ENCODE peak calls at places on chromosome 12, in nine cellular contexts. One of them, this sample, is unnamed.

GRCh38 chr12:107014050-107014449 is 27.1 kb upstream of the MTERF2 start:
- DNase-seq in H7: peak; percentile 15
- DNase-seq in HCEC 1CT: no peak
- DNase-seq in hypothalamus: no peak
- DNase-seq in iPS-NIHi11: peak; percentile 42
- DNase-seq in hippocampal formation: no peak
- DNase-seq in PC-3: peak; percentile 92
- DNase-seq in central memory CD4-positive, alpha-beta T cell: peak; percentile 39
- DNase-seq in smooth muscle cell of the brain vasculature: no peak
- DNase-seq in this sample: peak; percentile 30

GRCh38 chr12:88562846-88563582 is 17.3 kb downstream of the KITLG start:
- DNase-seq in H7: no peak
- DNase-seq in HCEC 1CT: peak; percentile 68
- DNase-seq in hypothalamus: no peak
- DNase-seq in iPS-NIHi11: no peak
- DNase-seq in hippocampal formation: no peak
- DNase-seq in PC-3: peak; percentile 65
- DNase-seq in central memory CD4-positive, alpha-beta T cell: no peak
- DNase-seq in smooth muscle cell of the brain vasculature: no peak
- DNase-seq in this sample: no peak

GRCh38 chr12:50297027-50297426 is 13.7 kb upstream of the LIMA1 start:
- DNase-seq in H7: no peak
- DNase-seq in HCEC 1CT: no peak
- DNase-seq in hypothalamus: no peak
- DNase-seq in iPS-NIHi11: no peak
- DNase-seq in hippocampal formation: no peak
- DNase-seq in PC-3: no peak
- DNase-seq in central memory CD4-positive, alpha-beta T cell: no peak
- DNase-seq in smooth muscle cell of the brain vasculature: no peak
- DNase-seq in this sample: no peak

GRCh38 chr12:106248849-106249371 is 1.1 kb upstream of the CKAP4 start:
- DNase-seq in H7: no peak
- DNase-seq in HCEC 1CT: peak; percentile 28
- DNase-seq in hypothalamus: no peak
- DNase-seq in iPS-NIHi11: no peak
- DNase-seq in hippocampal formation: peak; percentile 41
- DNase-seq in PC-3: peak; percentile 42
- DNase-seq in central memory CD4-positive, alpha-beta T cell: peak; percentile 51
- DNase-seq in smooth muscle cell of the brain vasculature: no peak
- DNase-seq in this sample: no peak

GRCh38 chr12:82425241-82425640 is 66.9 kb downstream of the METTL25 start:
- DNase-seq in H7: no peak
- DNase-seq in HCEC 1CT: peak; percentile 53
- DNase-seq in hypothalamus: no peak
- DNase-seq in iPS-NIHi11: no peak
- DNase-seq in hippocampal formation: no peak
- DNase-seq in PC-3: peak; percentile 12
- DNase-seq in central memory CD4-positive, alpha-beta T cell: no peak
- DNase-seq in smooth muscle cell of the brain vasculature: peak; percentile 2
- DNase-seq in this sample: no peak

GRCh38 chr12:19712041-19712440 is 272.7 kb downstream of the AEBP2 start:
- DNase-seq in H7: no peak
- DNase-seq in HCEC 1CT: peak; percentile 84
- DNase-seq in hypothalamus: no peak
- DNase-seq in iPS-NIHi11: no peak
- DNase-seq in hippocampal formation: no peak
- DNase-seq in PC-3: peak; percentile 66
- DNase-seq in central memory CD4-positive, alpha-beta T cell: no peak
- DNase-seq in smooth muscle cell of the brain vasculature: peak; percentile 50
- DNase-seq in this sample: no peak

GRCh38 chr12:9134981-9135628 is 19.4 kb upstream of the A2M start:
- DNase-seq in H7: peak; percentile 32
- DNase-seq in HCEC 1CT: peak; percentile 1
- DNase-seq in hypothalamus: no peak
- DNase-seq in iPS-NIHi11: no peak
- DNase-seq in hippocampal formation: no peak
- DNase-seq in PC-3: peak; percentile 14
- DNase-seq in central memory CD4-positive, alpha-beta T cell: no peak
- DNase-seq in smooth muscle cell of the brain vasculature: no peak
- DNase-seq in this sample: peak; percentile 37

GRCh38 chr12:106091421-106091820 is 47.3 kb downstream of the NUAK1 start:
- DNase-seq in H7: no peak
- DNase-seq in HCEC 1CT: no peak
- DNase-seq in hypothalamus: no peak
- DNase-seq in iPS-NIHi11: no peak
- DNase-seq in hippocampal formation: no peak
- DNase-seq in PC-3: peak; percentile 35
- DNase-seq in central memory CD4-positive, alpha-beta T cell: no peak
- DNase-seq in smooth muscle cell of the brain vasculature: no peak
- DNase-seq in this sample: no peak

GRCh38 chr12:53004178-53004577 is 2.1 kb upstream of the EIF4B start:
- DNase-seq in H7: peak; percentile 50
- DNase-seq in HCEC 1CT: peak; percentile 55
- DNase-seq in hypothalamus: no peak
- DNase-seq in iPS-NIHi11: no peak
- DNase-seq in hippocampal formation: no peak
- DNase-seq in PC-3: peak; percentile 66
- DNase-seq in central memory CD4-positive, alpha-beta T cell: no peak
- DNase-seq in smooth muscle cell of the brain vasculature: no peak
- DNase-seq in this sample: no peak

GRCh38 chr12:131674373-131674772 is 36.5 kb upstream of the SFSWAP start:
- DNase-seq in H7: no peak
- DNase-seq in HCEC 1CT: no peak
- DNase-seq in hypothalamus: no peak
- DNase-seq in iPS-NIHi11: no peak
- DNase-seq in hippocampal formation: no peak
- DNase-seq in PC-3: no peak
- DNase-seq in central memory CD4-positive, alpha-beta T cell: no peak
- DNase-seq in smooth muscle cell of the brain vasculature: no peak
- DNase-seq in this sample: no peak

GRCh38 chr12:117664169-117664568 is 302.7 kb upstream of the NOS1 start:
- DNase-seq in H7: no peak
- DNase-seq in HCEC 1CT: no peak
- DNase-seq in hypothalamus: no peak
- DNase-seq in iPS-NIHi11: no peak
- DNase-seq in hippocampal formation: no peak
- DNase-seq in PC-3: no peak
- DNase-seq in central memory CD4-positive, alpha-beta T cell: no peak
- DNase-seq in smooth muscle cell of the brain vasculature: no peak
- DNase-seq in this sample: no peak

GRCh38 chr12:110739488-110739887 is 3.2 kb downstream of the PPP1CC start:
- DNase-seq in H7: no peak
- DNase-seq in HCEC 1CT: no peak
- DNase-seq in hypothalamus: no peak
- DNase-seq in iPS-NIHi11: no peak
- DNase-seq in hippocampal formation: no peak
- DNase-seq in PC-3: no peak
- DNase-seq in central memory CD4-positive, alpha-beta T cell: no peak
- DNase-seq in smooth muscle cell of the brain vasculature: no peak
- DNase-seq in this sample: no peak

GRCh38 chr12:56677680-56678079 is 10.4 kb downstream of the PTGES3 start:
- DNase-seq in H7: no peak
- DNase-seq in HCEC 1CT: no peak
- DNase-seq in hypothalamus: no peak
- DNase-seq in iPS-NIHi11: no peak
- DNase-seq in hippocampal formation: no peak
- DNase-seq in PC-3: no peak
- DNase-seq in central memory CD4-positive, alpha-beta T cell: no peak
- DNase-seq in smooth muscle cell of the brain vasculature: no peak
- DNase-seq in this sample: no peak

GRCh38 chr12:22110176-22110575 is 64.2 kb downstream of the CMAS start:
- DNase-seq in H7: no peak
- DNase-seq in HCEC 1CT: no peak
- DNase-seq in hypothalamus: no peak
- DNase-seq in iPS-NIHi11: no peak
- DNase-seq in hippocampal formation: no peak
- DNase-seq in PC-3: no peak
- DNase-seq in central memory CD4-positive, alpha-beta T cell: peak; percentile 7
- DNase-seq in smooth muscle cell of the brain vasculature: no peak
- DNase-seq in this sample: no peak

GRCh38 chr12:4829793-4830162 is 79.9 kb upstream of the KCNA1 start:
- DNase-seq in H7: no peak
- DNase-seq in HCEC 1CT: no peak
- DNase-seq in hypothalamus: no peak
- DNase-seq in iPS-NIHi11: no peak
- DNase-seq in hippocampal formation: no peak
- DNase-seq in PC-3: no peak
- DNase-seq in central memory CD4-positive, alpha-beta T cell: no peak
- DNase-seq in smooth muscle cell of the brain vasculature: no peak
- DNase-seq in this sample: no peak

GRCh38 chr12:1234073-1234472 is 243.1 kb downstream of the ERC1 start:
- DNase-seq in H7: no peak
- DNase-seq in HCEC 1CT: no peak
- DNase-seq in hypothalamus: no peak
- DNase-seq in iPS-NIHi11: no peak
- DNase-seq in hippocampal formation: no peak
- DNase-seq in PC-3: peak; percentile 50
- DNase-seq in central memory CD4-positive, alpha-beta T cell: no peak
- DNase-seq in smooth muscle cell of the brain vasculature: no peak
- DNase-seq in this sample: no peak

GRCh38 chr12:48351022-48351708 is 446 bp upstream of the ZNF641 start:
- DNase-seq in H7: no peak
- DNase-seq in HCEC 1CT: peak; percentile 67
- DNase-seq in hypothalamus: no peak
- DNase-seq in iPS-NIHi11: no peak
- DNase-seq in hippocampal formation: no peak
- DNase-seq in PC-3: peak; percentile 69
- DNase-seq in central memory CD4-positive, alpha-beta T cell: no peak
- DNase-seq in smooth muscle cell of the brain vasculature: no peak
- DNase-seq in this sample: no peak

GRCh38 chr12:123671876-123672275 is 963 bp downstream of the TCTN2 start:
- DNase-seq in H7: no peak
- DNase-seq in HCEC 1CT: peak; percentile 46
- DNase-seq in hypothalamus: peak; percentile 4
- DNase-seq in iPS-NIHi11: no peak
- DNase-seq in hippocampal formation: no peak
- DNase-seq in PC-3: no peak
- DNase-seq in central memory CD4-positive, alpha-beta T cell: no peak
- DNase-seq in smooth muscle cell of the brain vasculature: no peak
- DNase-seq in this sample: no peak

GRCh38 chr12:3753549-3754284 is 808 bp upstream of the CRACR2A start:
- DNase-seq in H7: no peak
- DNase-seq in HCEC 1CT: peak; percentile 24
- DNase-seq in hypothalamus: no peak
- DNase-seq in iPS-NIHi11: no peak
- DNase-seq in hippocampal formation: no peak
- DNase-seq in PC-3: no peak
- DNase-seq in central memory CD4-positive, alpha-beta T cell: no peak
- DNase-seq in smooth muscle cell of the brain vasculature: no peak
- DNase-seq in this sample: no peak

This sample was measured in D341Med.